ENCODE peak calls at places on chromosomes 12 and 14, in nine cellular contexts. One of them, this sample, is unnamed.
A peak's percentile ranks its signal among the peaks of the same experiment; 100 is the strongest.

GRCh38 chr14:34345718-34346465 is 116.1 kb downstream of the SPTSSA start:
- DNase-seq in IMR-90: no peak
- DNase-seq in thoracic aorta: no peak
- DNase-seq in tibial artery: no peak
- DNase-seq in heart right ventricle: no peak
- DNase-seq in CD8-positive, alpha-beta memory T cell: no peak
- DNase-seq in body of pancreas: no peak
- DNase-seq in effector memory CD4-positive, alpha-beta T cell: no peak
- DNase-seq in OCI-LY7: no peak
- DNase-seq in this sample: no peak

GRCh38 chr14:21149641-21150367 is 6.1 kb downstream of the OR5AU1 start:
- DNase-seq in IMR-90: no peak
- DNase-seq in thoracic aorta: no peak
- DNase-seq in tibial artery: no peak
- DNase-seq in heart right ventricle: no peak
- DNase-seq in CD8-positive, alpha-beta memory T cell: no peak
- DNase-seq in body of pancreas: no peak
- DNase-seq in effector memory CD4-positive, alpha-beta T cell: no peak
- DNase-seq in OCI-LY7: no peak
- DNase-seq in this sample: no peak

GRCh38 chr14:69151458-69152180 is 1.3 kb downstream of the DCAF5 start:
- DNase-seq in IMR-90: peak; percentile 67
- DNase-seq in thoracic aorta: no peak
- DNase-seq in tibial artery: peak; percentile 84
- DNase-seq in heart right ventricle: peak; percentile 67
- DNase-seq in CD8-positive, alpha-beta memory T cell: peak; percentile 74
- DNase-seq in body of pancreas: peak; percentile 77
- DNase-seq in effector memory CD4-positive, alpha-beta T cell: peak; percentile 69
- DNase-seq in OCI-LY7: peak; percentile 85
- DNase-seq in this sample: peak; percentile 15

GRCh38 chr12:75781532-75782046 is 250.0 kb downstream of the PHLDA1 start:
- DNase-seq in IMR-90: peak; percentile 81
- DNase-seq in thoracic aorta: no peak
- DNase-seq in tibial artery: no peak
- DNase-seq in heart right ventricle: peak; percentile 7
- DNase-seq in CD8-positive, alpha-beta memory T cell: no peak
- DNase-seq in body of pancreas: no peak
- DNase-seq in effector memory CD4-positive, alpha-beta T cell: no peak
- DNase-seq in OCI-LY7: no peak
- DNase-seq in this sample: no peak

GRCh38 chr12:130104114-130104513 is 58.1 kb upstream of the FZD10 start:
- DNase-seq in IMR-90: no peak
- DNase-seq in thoracic aorta: no peak
- DNase-seq in tibial artery: no peak
- DNase-seq in heart right ventricle: no peak
- DNase-seq in CD8-positive, alpha-beta memory T cell: no peak
- DNase-seq in body of pancreas: no peak
- DNase-seq in effector memory CD4-positive, alpha-beta T cell: no peak
- DNase-seq in OCI-LY7: no peak
- DNase-seq in this sample: no peak

GRCh38 chr12:2691001-2691339 is 103.8 kb upstream of the FKBP4 start:
- DNase-seq in IMR-90: peak; percentile 7
- DNase-seq in thoracic aorta: no peak
- DNase-seq in tibial artery: no peak
- DNase-seq in heart right ventricle: no peak
- DNase-seq in CD8-positive, alpha-beta memory T cell: peak; percentile 68
- DNase-seq in body of pancreas: no peak
- DNase-seq in effector memory CD4-positive, alpha-beta T cell: peak; percentile 28
- DNase-seq in OCI-LY7: no peak
- DNase-seq in this sample: no peak

GRCh38 chr12:45415393-45415817 is 199.5 kb downstream of the ANO6 start:
- DNase-seq in IMR-90: peak; percentile 100
- DNase-seq in thoracic aorta: peak; percentile 73
- DNase-seq in tibial artery: peak; percentile 87
- DNase-seq in heart right ventricle: peak; percentile 61
- DNase-seq in CD8-positive, alpha-beta memory T cell: no peak
- DNase-seq in body of pancreas: no peak
- DNase-seq in effector memory CD4-positive, alpha-beta T cell: no peak
- DNase-seq in OCI-LY7: no peak
- DNase-seq in this sample: no peak

GRCh38 chr12:126582231-126582630 is 1517.0 kb downstream of the AACS start:
- DNase-seq in IMR-90: no peak
- DNase-seq in thoracic aorta: no peak
- DNase-seq in tibial artery: no peak
- DNase-seq in heart right ventricle: no peak
- DNase-seq in CD8-positive, alpha-beta memory T cell: no peak
- DNase-seq in body of pancreas: peak; percentile 65
- DNase-seq in effector memory CD4-positive, alpha-beta T cell: no peak
- DNase-seq in OCI-LY7: no peak
- DNase-seq in this sample: no peak

GRCh38 chr14:105281354-105282097 is 19.3 kb downstream of the BRF1 start:
- DNase-seq in IMR-90: peak; percentile 83
- DNase-seq in thoracic aorta: no peak
- DNase-seq in tibial artery: no peak
- DNase-seq in heart right ventricle: no peak
- DNase-seq in CD8-positive, alpha-beta memory T cell: no peak
- DNase-seq in body of pancreas: peak; percentile 64
- DNase-seq in effector memory CD4-positive, alpha-beta T cell: no peak
- DNase-seq in OCI-LY7: peak; percentile 71
- DNase-seq in this sample: no peak

GRCh38 chr12:88958153-88958552 is 377.9 kb upstream of the KITLG start:
- DNase-seq in IMR-90: no peak
- DNase-seq in thoracic aorta: no peak
- DNase-seq in tibial artery: no peak
- DNase-seq in heart right ventricle: no peak
- DNase-seq in CD8-positive, alpha-beta memory T cell: no peak
- DNase-seq in body of pancreas: no peak
- DNase-seq in effector memory CD4-positive, alpha-beta T cell: no peak
- DNase-seq in OCI-LY7: no peak
- DNase-seq in this sample: no peak

GRCh38 chr12:21656931-21657335 is 709 bp downstream of the LDHB start:
- DNase-seq in IMR-90: peak; percentile 50
- DNase-seq in thoracic aorta: no peak
- DNase-seq in tibial artery: no peak
- DNase-seq in heart right ventricle: peak; percentile 43
- DNase-seq in CD8-positive, alpha-beta memory T cell: peak; percentile 27
- DNase-seq in body of pancreas: peak; percentile 48
- DNase-seq in effector memory CD4-positive, alpha-beta T cell: peak; percentile 6
- DNase-seq in OCI-LY7: peak; percentile 67
- DNase-seq in this sample: no peak

GRCh38 chr12:5402536-5402935 is 29.4 kb upstream of the NTF3 start:
- DNase-seq in IMR-90: no peak
- DNase-seq in thoracic aorta: no peak
- DNase-seq in tibial artery: no peak
- DNase-seq in heart right ventricle: no peak
- DNase-seq in CD8-positive, alpha-beta memory T cell: no peak
- DNase-seq in body of pancreas: no peak
- DNase-seq in effector memory CD4-positive, alpha-beta T cell: no peak
- DNase-seq in OCI-LY7: no peak
- DNase-seq in this sample: no peak

GRCh38 chr14:28488658-28489057 is 277.9 kb upstream of the FOXG1 start:
- DNase-seq in IMR-90: no peak
- DNase-seq in thoracic aorta: no peak
- DNase-seq in tibial artery: no peak
- DNase-seq in heart right ventricle: no peak
- DNase-seq in CD8-positive, alpha-beta memory T cell: no peak
- DNase-seq in body of pancreas: no peak
- DNase-seq in effector memory CD4-positive, alpha-beta T cell: no peak
- DNase-seq in OCI-LY7: no peak
- DNase-seq in this sample: no peak

GRCh38 chr14:67131691-67132090 is 57.5 kb upstream of the GARIN2 start:
- DNase-seq in IMR-90: no peak
- DNase-seq in thoracic aorta: no peak
- DNase-seq in tibial artery: no peak
- DNase-seq in heart right ventricle: no peak
- DNase-seq in CD8-positive, alpha-beta memory T cell: no peak
- DNase-seq in body of pancreas: no peak
- DNase-seq in effector memory CD4-positive, alpha-beta T cell: no peak
- DNase-seq in OCI-LY7: no peak
- DNase-seq in this sample: no peak

GRCh38 chr14:31898835-31899528 is 178.1 kb upstream of the ARHGAP5 start:
- DNase-seq in IMR-90: no peak
- DNase-seq in thoracic aorta: no peak
- DNase-seq in tibial artery: no peak
- DNase-seq in heart right ventricle: no peak
- DNase-seq in CD8-positive, alpha-beta memory T cell: no peak
- DNase-seq in body of pancreas: no peak
- DNase-seq in effector memory CD4-positive, alpha-beta T cell: no peak
- DNase-seq in OCI-LY7: no peak
- DNase-seq in this sample: no peak

GRCh38 chr12:17588968-17589367 is 501.0 kb downstream of the RERGL start:
- DNase-seq in IMR-90: no peak
- DNase-seq in thoracic aorta: no peak
- DNase-seq in tibial artery: no peak
- DNase-seq in heart right ventricle: no peak
- DNase-seq in CD8-positive, alpha-beta memory T cell: no peak
- DNase-seq in body of pancreas: no peak
- DNase-seq in effector memory CD4-positive, alpha-beta T cell: no peak
- DNase-seq in OCI-LY7: peak; percentile 32
- DNase-seq in this sample: no peak

GRCh38 chr14:55519473-55520080 is 60.4 kb upstream of the KTN1 start:
- DNase-seq in IMR-90: no peak
- DNase-seq in thoracic aorta: no peak
- DNase-seq in tibial artery: no peak
- DNase-seq in heart right ventricle: no peak
- DNase-seq in CD8-positive, alpha-beta memory T cell: no peak
- DNase-seq in body of pancreas: no peak
- DNase-seq in effector memory CD4-positive, alpha-beta T cell: no peak
- DNase-seq in OCI-LY7: no peak
- DNase-seq in this sample: no peak

GRCh38 chr12:9699898-9700605 is 30.5 kb downstream of the CLEC2D start:
- DNase-seq in IMR-90: peak; percentile 60
- DNase-seq in thoracic aorta: no peak
- DNase-seq in tibial artery: no peak
- DNase-seq in heart right ventricle: no peak
- DNase-seq in CD8-positive, alpha-beta memory T cell: no peak
- DNase-seq in body of pancreas: no peak
- DNase-seq in effector memory CD4-positive, alpha-beta T cell: no peak
- DNase-seq in OCI-LY7: no peak
- DNase-seq in this sample: no peak

GRCh38 chr14:102949801-102950451 is 27.5 kb downstream of the AMN start:
- DNase-seq in IMR-90: peak; percentile 63
- DNase-seq in thoracic aorta: peak; percentile 28
- DNase-seq in tibial artery: peak; percentile 82
- DNase-seq in heart right ventricle: peak; percentile 42
- DNase-seq in CD8-positive, alpha-beta memory T cell: no peak
- DNase-seq in body of pancreas: peak; percentile 57
- DNase-seq in effector memory CD4-positive, alpha-beta T cell: no peak
- DNase-seq in OCI-LY7: no peak
- DNase-seq in this sample: no peak

GRCh38 chr14:54200726-54201125 is 196.1 kb upstream of the CDKN3 start:
- DNase-seq in IMR-90: peak; percentile 78
- DNase-seq in thoracic aorta: no peak
- DNase-seq in tibial artery: no peak
- DNase-seq in heart right ventricle: no peak
- DNase-seq in CD8-positive, alpha-beta memory T cell: no peak
- DNase-seq in body of pancreas: no peak
- DNase-seq in effector memory CD4-positive, alpha-beta T cell: no peak
- DNase-seq in OCI-LY7: no peak
- DNase-seq in this sample: no peak

GRCh38 chr12:123478762-123479161 is 20.8 kb downstream of the SNRNP35 start:
- DNase-seq in IMR-90: peak; percentile 18
- DNase-seq in thoracic aorta: peak; percentile 75
- DNase-seq in tibial artery: peak; percentile 94
- DNase-seq in heart right ventricle: peak; percentile 71
- DNase-seq in CD8-positive, alpha-beta memory T cell: no peak
- DNase-seq in body of pancreas: no peak
- DNase-seq in effector memory CD4-positive, alpha-beta T cell: no peak
- DNase-seq in OCI-LY7: no peak
- DNase-seq in this sample: no peak

GRCh38 chr14:41034969-41035368 is 571.7 kb upstream of the LRFN5 start:
- DNase-seq in IMR-90: no peak
- DNase-seq in thoracic aorta: no peak
- DNase-seq in tibial artery: no peak
- DNase-seq in heart right ventricle: no peak
- DNase-seq in CD8-positive, alpha-beta memory T cell: no peak
- DNase-seq in body of pancreas: no peak
- DNase-seq in effector memory CD4-positive, alpha-beta T cell: no peak
- DNase-seq in OCI-LY7: no peak
- DNase-seq in this sample: no peak

DNA sequence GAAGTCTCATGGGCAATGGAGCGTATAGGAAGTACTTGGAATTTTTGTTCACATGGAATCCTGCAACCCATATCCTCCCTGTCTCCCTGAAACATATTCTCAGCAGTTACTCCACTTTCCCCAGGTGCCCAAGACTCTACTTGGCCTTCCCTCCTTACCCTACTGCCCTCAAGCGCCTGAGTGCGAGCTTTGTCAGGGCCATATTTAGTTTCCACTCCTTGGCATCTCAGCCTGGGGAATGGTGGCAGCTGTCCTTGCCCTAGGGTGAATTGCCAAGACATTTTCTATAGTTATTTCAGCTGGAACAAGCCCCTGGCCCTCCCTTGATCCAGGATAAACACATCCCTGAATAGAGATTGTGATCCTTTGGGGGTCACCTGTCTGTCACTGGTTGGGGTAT is 569.3 kb upstream of the LRFN5 start:
- DNase-seq in IMR-90: no peak
- DNase-seq in thoracic aorta: no peak
- DNase-seq in tibial artery: no peak
- DNase-seq in heart right ventricle: no peak
- DNase-seq in CD8-positive, alpha-beta memory T cell: no peak
- DNase-seq in body of pancreas: no peak
- DNase-seq in effector memory CD4-positive, alpha-beta T cell: no peak
- DNase-seq in OCI-LY7: no peak
- DNase-seq in this sample: no peak
- H3K9me3 ChIP-seq in IMR-90: peaks cover 8% of the 10 kb centered on the region
- H3K9me3 ChIP-seq in thoracic aorta: no peaks in the 10 kb centered on the region
- H3K9me3 ChIP-seq in tibial artery: no peaks in the 10 kb centered on the region
- H3K9me3 ChIP-seq in heart right ventricle: peaks cover 8% of the 10 kb centered on the region
- H3K9me3 ChIP-seq in CD8-positive, alpha-beta memory T cell: no peaks in the 10 kb centered on the region
- H3K9me3 ChIP-seq in body of pancreas: no peaks in the 10 kb centered on the region
- H3K9me3 ChIP-seq in effector memory CD4-positive, alpha-beta T cell: no peaks in the 10 kb centered on the region
- H3K9me3 ChIP-seq in OCI-LY7: no peaks in the 10 kb centered on the region
- H3K9me3 ChIP-seq in this sample: no peaks in the 10 kb centered on the region

GRCh38 chr12:57240926-57241555 is 9.9 kb downstream of the STAC3 start:
- DNase-seq in IMR-90: no peak
- DNase-seq in thoracic aorta: no peak
- DNase-seq in tibial artery: no peak
- DNase-seq in heart right ventricle: no peak
- DNase-seq in CD8-positive, alpha-beta memory T cell: no peak
- DNase-seq in body of pancreas: no peak
- DNase-seq in effector memory CD4-positive, alpha-beta T cell: no peak
- DNase-seq in OCI-LY7: peak; percentile 64
- DNase-seq in this sample: no peak
- H3K4me3 ChIP-seq in IMR-90: peak overlapping the region; percentile 55
- H3K4me3 ChIP-seq in thoracic aorta: peak overlapping the region; percentile 81
- H3K4me3 ChIP-seq in tibial artery: peak overlapping the region; percentile 60
- H3K4me3 ChIP-seq in heart right ventricle: no peak overlapping the region
- H3K4me3 ChIP-seq in CD8-positive, alpha-beta memory T cell: peak overlapping the region; percentile 76
- H3K4me3 ChIP-seq in body of pancreas: no peak overlapping the region
- H3K4me3 ChIP-seq in effector memory CD4-positive, alpha-beta T cell: peak overlapping the region; percentile 83
- H3K4me3 ChIP-seq in OCI-LY7: peak overlapping the region; percentile 74
- H3K4me3 ChIP-seq in this sample: peak overlapping the region; percentile 40

GRCh38 chr12:38253778-38254177 is 62.8 kb upstream of the ALG10B start:
- DNase-seq in IMR-90: no peak
- DNase-seq in thoracic aorta: no peak
- DNase-seq in tibial artery: no peak
- DNase-seq in heart right ventricle: no peak
- DNase-seq in CD8-positive, alpha-beta memory T cell: no peak
- DNase-seq in body of pancreas: no peak
- DNase-seq in effector memory CD4-positive, alpha-beta T cell: no peak
- DNase-seq in OCI-LY7: no peak
- DNase-seq in this sample: no peak
- H3K9me3 ChIP-seq in IMR-90: peaks cover 6% of the 10 kb centered on the region
- H3K9me3 ChIP-seq in thoracic aorta: no peaks in the 10 kb centered on the region
- H3K9me3 ChIP-seq in tibial artery: no peaks in the 10 kb centered on the region
- H3K9me3 ChIP-seq in heart right ventricle: no peaks in the 10 kb centered on the region
- H3K9me3 ChIP-seq in CD8-positive, alpha-beta memory T cell: no peaks in the 10 kb centered on the region
- H3K9me3 ChIP-seq in body of pancreas: no peaks in the 10 kb centered on the region
- H3K9me3 ChIP-seq in effector memory CD4-positive, alpha-beta T cell: no peaks in the 10 kb centered on the region
- H3K9me3 ChIP-seq in OCI-LY7: no peaks in the 10 kb centered on the region
- H3K9me3 ChIP-seq in this sample: no peaks in the 10 kb centered on the region

GRCh38 chr12:6620137-6620884 is 13.1 kb upstream of the CHD4 start:
- DNase-seq in IMR-90: no peak
- DNase-seq in thoracic aorta: no peak
- DNase-seq in tibial artery: no peak
- DNase-seq in heart right ventricle: no peak
- DNase-seq in CD8-positive, alpha-beta memory T cell: no peak
- DNase-seq in body of pancreas: peak; percentile 34
- DNase-seq in effector memory CD4-positive, alpha-beta T cell: no peak
- DNase-seq in OCI-LY7: no peak
- DNase-seq in this sample: no peak
- H3K4me3 ChIP-seq in IMR-90: no peak overlapping the region
- H3K4me3 ChIP-seq in thoracic aorta: peak overlapping the region; percentile 60
- H3K4me3 ChIP-seq in tibial artery: peak overlapping the region; percentile 8
- H3K4me3 ChIP-seq in heart right ventricle: no peak overlapping the region
- H3K4me3 ChIP-seq in CD8-positive, alpha-beta memory T cell: no peak overlapping the region
- H3K4me3 ChIP-seq in body of pancreas: no peak overlapping the region
- H3K4me3 ChIP-seq in effector memory CD4-positive, alpha-beta T cell: peak overlapping the region; percentile 29
- H3K4me3 ChIP-seq in OCI-LY7: no peak overlapping the region
- H3K4me3 ChIP-seq in this sample: peak overlapping the region; percentile 14